ENCODE peak calls at places on chromosomes 12 and 14, in five cellular contexts. U is HEK293T, F is GM12878, Z is HepG2, A is H1. J is an unnamed sample.
A peak's percentile ranks its signal among the peaks of the same experiment; 100 is the strongest.

GRCh38 chr14:61221906-61222305 is 59.2 kb downstream of the TMEM30B start:
- DNase-seq in U (no peak), F (no peak), Z (no peak), A (no peak), J (no peak)

GRCh38 chr14:24185015-24185414 is 3.6 kb downstream of the IPO4 start:
- DNase-seq in U (no peak), F (no peak), Z (no peak), A (no peak), J (no peak)

GRCh38 chr14:101834387-101835165 is 73.1 kb downstream of the PPP2R5C start:
- DNase-seq in U (no peak), F (no peak), Z (no peak), A (no peak), J (no peak)

GRCh38 chr14:85421166-85421877 is 108.6 kb upstream of the FLRT2 start:
- DNase-seq in U (no peak), F (no peak), Z (no peak), A (no peak), J (no peak)

GRCh38 chr14:20454359-20454644 is 310 bp downstream of the OSGEP start:
- DNase-seq in U (no peak), F (no peak), Z (no peak), A (no peak), J (no peak)

GRCh38 chr12:115541891-115542361 is 735.6 kb downstream of the MED13L start:
- DNase-seq in U (no peak), F (no peak), Z (no peak), A (no peak), J (no peak)

GRCh38 chr12:1660304-1661187 is 30.3 kb upstream of the ADIPOR2 start:
- DNase-seq in U (no peak), F (no peak), Z (peak; percentile 55), A (no peak), J (no peak)

GRCh38 chr12:103102225-103102744 is 144.8 kb downstream of the ASCL1 start:
- DNase-seq in U (no peak), F (peak; percentile 72), Z (no peak), A (no peak), J (no peak)

GRCh38 chr12:52370906-52371608 is 3.8 kb upstream of the KRT85 start:
- DNase-seq in U (no peak), F (no peak), Z (no peak), A (no peak), J (no peak)

GRCh38 chr12:78864483-78865296 is at the start of gene SYT1:
- DNase-seq in U (peak; percentile 80), F (no peak), Z (no peak), A (peak; percentile 56), J (peak; percentile 71)

GRCh38 chr12:94460594-94460959 is 910 bp upstream of the CEP83 start:
- DNase-seq in U (no peak), F (no peak), Z (no peak), A (no peak), J (no peak)

GRCh38 chr14:98906123-98906995 is 365.6 kb downstream of the BCL11B start:
- DNase-seq in U (no peak), F (no peak), Z (peak; percentile 3), A (no peak), J (no peak)

GRCh38 chr12:75933136-75933535 is 98.4 kb downstream of the PHLDA1 start:
- DNase-seq in U (no peak), F (no peak), Z (no peak), A (no peak), J (no peak)

GRCh38 chr14:57073986-57074385 is 194.7 kb downstream of the EXOC5 start:
- DNase-seq in U (no peak), F (no peak), Z (no peak), A (no peak), J (no peak)
- TF ChIP-seq SUZ12 in U (no peak), F (no peak), Z (no peak), A (no peak), J (no peak)

DNA sequence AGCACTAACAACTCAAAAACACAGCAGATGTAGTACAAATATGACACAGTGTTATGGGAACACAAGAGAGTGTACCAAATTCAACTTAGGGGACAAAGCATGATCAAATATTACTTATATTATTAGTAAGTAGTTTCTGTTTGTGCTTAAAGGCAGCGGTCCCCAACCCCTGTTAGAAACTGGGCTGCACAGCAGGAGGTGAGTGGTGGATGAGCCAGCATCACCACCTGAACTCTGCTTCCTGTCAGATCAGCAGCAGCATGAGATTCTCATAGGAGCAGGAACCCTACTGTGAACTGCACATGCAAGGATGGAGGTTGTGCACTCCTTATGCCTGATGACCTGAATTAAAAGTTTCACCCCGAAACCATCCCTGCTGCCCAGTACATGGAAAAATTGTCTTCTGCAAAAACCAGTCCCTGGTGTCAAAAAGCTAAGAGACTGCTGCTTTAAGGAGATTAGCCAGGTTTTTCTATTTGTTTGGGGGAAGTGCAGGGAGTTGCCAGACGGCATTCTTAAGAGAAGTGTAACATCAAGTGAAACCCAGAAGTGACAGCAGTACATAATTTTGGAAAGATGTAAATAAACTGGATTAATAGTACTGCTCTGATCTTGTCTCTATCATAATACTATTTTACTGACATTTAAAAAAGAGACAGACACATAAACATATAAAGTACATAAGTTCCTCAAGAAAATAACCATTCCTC is 26.7 kb downstream of the GTF2A1 start:
- DNase-seq in U (no peak), F (no peak), Z (no peak), A (no peak), J (no peak)
- TF ChIP-seq SUZ12 in U (no peak), F (no peak), Z (no peak), A (no peak), J (no peak)

DNA sequence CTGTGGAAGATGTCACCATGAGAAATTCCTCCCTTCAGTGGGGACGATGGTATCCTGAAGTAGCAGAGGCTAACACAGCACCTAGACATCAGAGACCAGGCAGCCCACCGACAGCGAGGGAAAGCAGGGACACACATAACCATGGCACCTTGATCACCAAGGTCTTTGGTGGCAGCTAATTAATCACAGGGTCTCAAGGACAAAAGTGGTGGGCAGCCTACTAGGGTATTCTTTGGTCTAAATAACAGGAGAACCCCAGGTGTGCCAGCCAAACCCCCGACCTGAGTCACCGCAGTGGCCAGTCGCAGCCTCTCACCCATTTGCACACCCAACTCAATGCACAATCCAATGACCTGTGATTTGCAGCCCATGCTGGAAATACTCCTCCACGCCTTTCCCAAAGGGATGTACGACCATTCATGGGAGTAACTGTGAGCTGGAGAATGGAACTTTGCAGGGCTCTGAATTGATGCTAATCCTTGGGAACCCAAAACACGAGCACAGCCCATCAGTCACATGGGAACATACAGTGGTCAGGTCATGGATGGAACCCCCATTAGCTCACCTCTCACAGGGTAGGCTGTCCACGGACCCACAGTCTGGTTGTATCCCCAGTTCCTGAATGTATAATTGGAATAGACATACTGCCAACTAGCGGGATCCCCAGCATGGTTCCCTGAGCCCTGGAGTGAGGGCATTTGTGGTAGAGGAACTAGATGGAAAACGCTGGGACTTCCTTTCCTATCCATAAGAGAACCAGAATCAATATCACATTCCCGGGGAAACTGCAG is 58.7 kb upstream of the C14orf180 start:
- DNase-seq in U (no peak), F (no peak), Z (no peak), A (no peak), J (no peak)
- TF ChIP-seq SUZ12 in U (no peak), F (no peak), Z (no peak), A (no peak), J (no peak)

GRCh38 chr14:68355415-68355814 is 437.5 kb downstream of the ZFP36L1 start:
- DNase-seq in U (no peak), F (no peak), Z (no peak), A (no peak), J (no peak)
- TF ChIP-seq SUZ12 in U (no peak), F (no peak), Z (no peak), A (no peak), J (no peak)

DNA sequence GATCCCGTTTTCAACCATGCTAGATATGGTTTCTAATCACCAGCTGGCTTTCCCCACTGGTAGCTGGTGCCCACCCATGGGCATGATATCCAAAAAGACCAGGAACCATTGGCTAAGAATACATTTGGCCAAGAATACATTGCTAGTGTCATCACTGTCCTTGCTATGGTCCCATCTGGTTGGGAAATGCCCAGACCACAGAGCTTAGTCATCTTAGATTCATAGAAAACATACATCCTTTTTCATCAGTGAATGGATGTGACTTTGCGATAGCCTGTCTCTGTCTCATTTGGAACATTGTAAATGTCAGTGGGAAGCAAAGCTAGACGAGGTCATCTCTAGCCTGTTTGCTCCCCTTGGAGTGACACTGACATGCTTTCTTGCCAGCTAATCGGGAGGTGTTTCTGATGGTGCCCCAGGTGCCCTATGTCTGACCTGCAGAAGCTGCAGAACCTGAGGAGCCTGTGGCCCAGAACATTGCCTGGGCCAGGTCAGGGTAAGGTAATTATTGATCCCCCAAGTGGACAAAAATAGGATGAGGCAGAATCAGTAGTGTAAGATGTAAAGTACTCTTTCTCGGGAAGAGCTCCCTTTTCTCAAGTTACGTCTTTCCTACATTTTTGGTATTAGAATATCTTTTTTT is 194.8 kb downstream of the SLC41A2 start:
- DNase-seq in U (no peak), F (no peak), Z (no peak), A (peak; percentile 14), J (no peak)
- TF ChIP-seq SUZ12 in U (no peak), F (no peak), Z (no peak), A (no peak), J (no peak)

GRCh38 chr12:50111417-50111692 is 681 bp upstream of the COX14 start:
- DNase-seq in U (no peak), F (no peak), Z (no peak), A (no peak), J (no peak)

GRCh38 chr12:50110127-50110761 is 1.8 kb upstream of the COX14 start:
- DNase-seq in U (no peak), F (peak; percentile 50), Z (peak; percentile 86), A (peak; percentile 48), J (no peak)

GRCh38 chr12:50111693-50112455 is at the start of gene COX14:
- DNase-seq in U (peak; percentile 97), F (peak; percentile 99), Z (peak; percentile 99), A (peak; percentile 100), J (peak; percentile 99)

GRCh38 chr12:50112456-50113218 is 601 bp downstream of the COX14 start:
- DNase-seq in U (peak; percentile 35), F (no peak), Z (peak; percentile 49), A (no peak), J (peak; percentile 46)

DNA sequence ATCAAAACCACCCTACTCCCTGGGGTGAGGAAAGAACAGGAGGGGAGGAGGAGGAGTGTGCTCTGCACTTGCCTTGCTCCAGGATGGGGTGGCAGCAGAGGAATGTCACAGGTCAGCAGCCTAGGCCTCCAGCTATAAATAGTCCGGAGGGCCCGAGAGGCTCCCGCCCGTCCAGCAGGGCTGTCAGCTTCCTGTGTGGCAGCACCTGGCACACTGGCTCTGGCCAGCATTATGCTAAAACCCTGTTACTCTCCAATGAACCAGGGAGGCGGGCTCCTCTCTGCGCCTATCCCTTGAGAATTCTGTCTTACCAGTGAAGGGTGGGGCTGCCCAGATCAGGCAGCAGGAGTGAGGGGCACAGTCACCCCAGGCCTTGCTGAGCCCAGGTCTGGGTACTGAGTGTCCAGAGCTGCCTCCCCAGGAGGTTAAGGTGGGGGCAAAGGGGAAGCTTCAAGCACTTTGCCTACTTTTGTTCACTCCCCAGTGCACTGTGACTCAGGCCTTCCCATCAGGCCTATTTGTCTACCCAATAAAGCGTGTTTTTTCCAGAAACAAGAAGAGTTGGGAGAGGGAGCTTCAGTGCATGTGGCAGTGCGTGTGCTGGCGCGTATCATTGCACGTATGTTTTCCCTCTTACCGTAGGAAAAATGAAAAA is 1.1 kb upstream of the COX14 start:
- DNase-seq in U (no peak), F (peak; percentile 48), Z (peak; percentile 77), A (peak; percentile 65), J (no peak)
- TF ChIP-seq SUZ12 in U (no peak), F (no peak), Z (no peak), A (no peak), J (no peak)